ENCODE peak calls at places on chromosomes 12 and 14, in seven cellular contexts. C is lung; H is WERI-Rb-1; F is posterior vena cava; S is iPS-NIHi11; Q is NCI-H774; D is stimulated activated naive B cell treated with anti-CD40 and anti-IgM and Interleukin-4, amounts not matched to agents 10 μg/mL and 1 μg/mL and 100 μg/mL, for 72 hours. O is an unnamed sample.

GRCh38 chr12:69330475-69331473 is 17.4 kb upstream of the LYZ start:
- DNase-seq in S (peak), C (no peak), F (no peak), Q (peak), D (peak), H (peak), O (peak)

GRCh38 chr12:112924986-112925385 is 13.3 kb upstream of the OAS3 start:
- DNase-seq in C (no peak), F (no peak), H (no peak), Q (no peak), D (no peak), S (no peak), O (no peak)

GRCh38 chr12:12723147-12723680 is 6.0 kb downstream of the CDKN1B start:
- DNase-seq in H (no peak), D (no peak), S (no peak), C (no peak), Q (no peak), F (no peak), O (no peak)

GRCh38 chr14:100471451-100472093 is 115.6 kb downstream of the BEGAIN start:
- DNase-seq in H (peak), F (no peak), D (no peak), C (no peak), S (no peak), Q (peak), O (no peak)

GRCh38 chr12:6443361-6443983 is 1.3 kb upstream of the CD27 start:
- DNase-seq in F (peak), S (no peak), D (peak), Q (no peak), H (no peak), C (no peak), O (peak)

GRCh38 chr12:107356937-107357295 is 263.6 kb upstream of the CRY1 start:
- DNase-seq in Q (no peak), S (no peak), C (no peak), H (no peak), F (no peak), D (no peak), O (no peak)

GRCh38 chr12:111664510-111664909 is 21.2 kb downstream of the BRAP start:
- DNase-seq in Q (no peak), S (peak), C (no peak), F (no peak), D (no peak), H (no peak), O (no peak)

GRCh38 chr14:73896521-73896920 is 9.9 kb downstream of the ZNF410 start:
- DNase-seq in D (no peak), S (no peak), C (no peak), F (no peak), Q (no peak), H (no peak), O (no peak)

GRCh38 chr14:103928011-103928890 is at the start of gene TDRD9:
- DNase-seq in F (no peak), H (no peak), D (no peak), C (no peak), S (no peak), Q (no peak), O (no peak)

GRCh38 chr12:75979181-75979580 is 52.4 kb downstream of the PHLDA1 start:
- DNase-seq in D (no peak), S (no peak), H (no peak), Q (no peak), F (no peak), C (no peak), O (no peak)

GRCh38 chr12:125683748-125684381 is 618.6 kb downstream of the AACS start:
- DNase-seq in D (peak), H (peak), F (no peak), S (peak), C (peak), Q (peak), O (peak)

GRCh38 chr12:124754949-124755800 is 108.5 kb downstream of the SCARB1 start:
- DNase-seq in S (peak), Q (peak), H (peak), C (peak), F (peak), D (no peak), O (no peak)

GRCh38 chr12:76680940-76681339 is 83.0 kb upstream of the ZDHHC17 start:
- DNase-seq in F (no peak), C (no peak), H (no peak), S (no peak), Q (no peak), D (no peak), O (no peak)

GRCh38 chr12:98653866-98654493 is 8.9 kb downstream of the APAF1 start:
- DNase-seq in Q (peak), C (no peak), H (no peak), S (peak), D (no peak), F (no peak), O (no peak)

GRCh38 chr12:66550626-66551025 is 128.2 kb downstream of the GRIP1 start:
- DNase-seq in Q (no peak), H (no peak), F (no peak), C (no peak), D (no peak), S (no peak), O (no peak)

GRCh38 chr12:120257041-120257821 is 8.3 kb downstream of the PXN start:
- DNase-seq in F (no peak), C (no peak), Q (no peak), D (no peak), S (peak), H (no peak), O (no peak)

GRCh38 chr12:96233941-96234461 is 39.8 kb downstream of the ELK3 start:
- DNase-seq in H (peak), S (no peak), D (no peak), Q (no peak), F (peak), C (peak), O (no peak)

GRCh38 chr14:26808407-26808806 is 210.6 kb upstream of the NOVA1 start:
- DNase-seq in H (no peak), Q (no peak), C (no peak), F (no peak), S (no peak), D (no peak), O (no peak)

GRCh38 chr14:104290756-104291122 is 152.4 kb downstream of the KIF26A start:
- DNase-seq in H (peak), S (no peak), Q (no peak), D (no peak), F (peak), C (no peak), O (no peak)

GRCh38 chr14:105745433-105746123 is 219.2 kb downstream of the TMEM121 start:
- DNase-seq in H (no peak), D (no peak), F (peak), C (no peak), Q (no peak), S (no peak), O (peak)

GRCh38 chr14:46571970-46572369 is 79.6 kb downstream of the RPL10L start:
- DNase-seq in S (no peak), F (no peak), C (no peak), H (no peak), D (no peak), Q (no peak), O (no peak)

GRCh38 chr12:34406996-34407300 is 384.7 kb downstream of the ALG10 start:
- DNase-seq in F (peak), C (peak), D (no peak), H (no peak), Q (no peak), S (no peak), O (no peak)

GRCh38 chr12:19970116-19970515 is 398.2 kb upstream of the PDE3A start:
- DNase-seq in Q (no peak), F (no peak), H (no peak), C (no peak), D (no peak), S (no peak), O (no peak)

GRCh38 chr12:84807249-84807648 is 105.3 kb downstream of the SLC6A15 start:
- DNase-seq in D (no peak), F (no peak), Q (no peak), H (no peak), C (no peak), S (no peak), O (no peak)

GRCh38 chr14:97290977-97291376 is 493.8 kb downstream of the VRK1 start:
- DNase-seq in H (no peak), D (no peak), F (no peak), S (no peak), C (no peak), Q (no peak), O (no peak)

GRCh38 chr12:71371132-71371531 is 68.5 kb upstream of the LGR5 start:
- DNase-seq in H (no peak), C (no peak), F (no peak), Q (no peak), D (no peak), S (no peak), O (no peak)

GRCh38 chr14:54168489-54168888 is 211.9 kb upstream of the BMP4 start:
- DNase-seq in D (no peak), H (no peak), S (no peak), F (no peak), C (no peak), Q (no peak), O (no peak)

GRCh38 chr12:2967651-2968050 is 8.5 kb downstream of the TEAD4 start:
- DNase-seq in S (no peak), H (no peak), C (no peak), Q (no peak), D (no peak), F (no peak), O (no peak)

GRCh38 chr14:101101456-101102056 is 198.0 kb upstream of the RTL1 start:
- DNase-seq in H (no peak), C (peak), Q (no peak), D (no peak), S (no peak), F (peak), O (no peak)

GRCh38 chr12:15707516-15708199 is 81.5 kb downstream of the EPS8 start:
- DNase-seq in C (no peak), D (no peak), S (no peak), F (no peak), H (no peak), Q (no peak), O (no peak)

GRCh38 chr14:77424862-77425261 is 1.5 kb upstream of the NOXRED1 start:
- DNase-seq in Q (no peak), S (no peak), F (no peak), C (no peak), H (no peak), D (no peak), O (no peak)

GRCh38 chr12:57611116-57611809 is at the start of gene ARHGEF25:
- DNase-seq in C (peak), Q (peak), D (no peak), F (peak), H (peak), S (peak), O (peak)

O was measured in GM06990.